ENCODE peak calls at places on chromosomes 12 and 14, in four cellular contexts. T is fibroblast of lung, P is tibial artery, X is heart left ventricle. Q is an unnamed sample.

GRCh38 chr14:58977366-58977765 is 211.1 kb upstream of the DAAM1 start:
- DNase-seq in X (no peak), T (peak), P (no peak), Q (no peak)

GRCh38 chr12:115709410-115710065 is 568.0 kb downstream of the MED13L start:
- DNase-seq in T (no peak), P (peak), X (peak), Q (no peak)

GRCh38 chr12:117387832-117388231 is 26.4 kb upstream of the NOS1 start:
- DNase-seq in T (no peak), X (no peak), P (no peak), Q (no peak)

GRCh38 chr14:99604766-99605298 is 825 bp upstream of the CCDC85C start:
- DNase-seq in T (peak), P (peak), X (no peak), Q (no peak)

GRCh38 chr14:80150301-80150700 is 61.0 kb downstream of the DIO2 start:
- DNase-seq in X (no peak), T (peak), P (no peak), Q (no peak)

GRCh38 chr12:108516511-108517275 is 1.6 kb downstream of the FICD start:
- DNase-seq in X (no peak), P (no peak), T (peak), Q (no peak)

GRCh38 chr14:31937730-31938346 is 139.3 kb upstream of the ARHGAP5 start:
- DNase-seq in X (peak), T (peak), P (no peak), Q (peak)

GRCh38 chr12:65074932-65075331 is 46.2 kb downstream of the WIF1 start:
- DNase-seq in P (no peak), X (no peak), T (no peak), Q (no peak)

DNA sequence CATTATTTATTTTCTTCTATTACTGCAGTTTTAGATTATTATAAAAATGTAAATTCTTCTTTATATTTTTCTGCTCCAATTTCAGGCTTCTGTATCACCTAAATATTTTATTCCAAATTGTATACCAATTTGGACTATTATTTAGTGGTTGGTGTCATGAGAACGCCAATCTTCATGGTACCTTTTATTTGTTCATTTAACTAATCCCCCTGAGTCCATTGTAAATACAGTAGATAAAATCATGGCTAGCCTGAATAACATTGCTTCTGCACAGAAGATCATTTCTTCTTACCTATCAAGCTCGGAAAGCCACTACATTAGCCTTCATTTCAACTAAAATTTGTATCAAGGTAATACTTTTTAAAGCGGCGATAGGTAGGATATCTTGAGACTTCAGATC is at the start of gene OR6C75:
- DNase-seq in P (no peak), T (no peak), X (no peak), Q (no peak)
- TF ChIP-seq CTCF in P (no peak), T (no peak), X (no peak), Q (no peak)

DNA sequence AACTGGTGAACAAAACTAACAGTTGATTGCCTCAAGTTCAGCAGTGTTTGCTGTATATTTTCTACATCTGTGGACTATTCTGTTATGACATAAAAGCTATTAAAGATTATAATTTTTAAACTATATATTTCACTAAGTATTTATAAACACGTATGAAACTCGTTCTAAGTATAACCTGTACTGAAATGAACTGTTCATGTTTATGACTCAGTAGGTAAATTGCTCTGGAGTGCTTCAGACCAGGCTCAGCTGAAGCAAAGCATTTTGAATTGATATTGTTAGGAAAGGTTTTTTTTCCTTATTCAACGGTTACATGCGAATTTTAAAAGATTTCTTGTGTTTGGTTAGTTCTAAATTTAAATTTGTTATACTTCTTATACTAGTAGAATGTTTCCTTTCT is 151.3 kb downstream of the RAD51B start:
- DNase-seq in P (no peak), T (no peak), X (no peak), Q (no peak)
- H3K27ac ChIP-seq in P (no peak), T (no peak), X (no peak), Q (no peak)

GRCh38 chr14:77961853-77962580 is 162.1 kb downstream of the ADCK1 start:
- DNase-seq in T (no peak), X (no peak), P (no peak), Q (no peak)

GRCh38 chr14:77965050-77965449 is 165.1 kb downstream of the ADCK1 start:
- DNase-seq in T (no peak), P (no peak), X (no peak), Q (no peak)

GRCh38 chr14:77967110-77967509 is 167.2 kb downstream of the ADCK1 start:
- DNase-seq in P (no peak), T (no peak), X (no peak), Q (no peak)

GRCh38 chr14:77962731-77963520 is 163.0 kb downstream of the ADCK1 start:
- DNase-seq in P (no peak), X (no peak), T (peak), Q (no peak)

GRCh38 chr14:77965919-77966435 is 166.1 kb downstream of the ADCK1 start:
- DNase-seq in P (no peak), T (peak), X (no peak), Q (no peak)
- H3K4me3 ChIP-seq in P (peak), T (peak), X (no peak), Q (peak)

DNA sequence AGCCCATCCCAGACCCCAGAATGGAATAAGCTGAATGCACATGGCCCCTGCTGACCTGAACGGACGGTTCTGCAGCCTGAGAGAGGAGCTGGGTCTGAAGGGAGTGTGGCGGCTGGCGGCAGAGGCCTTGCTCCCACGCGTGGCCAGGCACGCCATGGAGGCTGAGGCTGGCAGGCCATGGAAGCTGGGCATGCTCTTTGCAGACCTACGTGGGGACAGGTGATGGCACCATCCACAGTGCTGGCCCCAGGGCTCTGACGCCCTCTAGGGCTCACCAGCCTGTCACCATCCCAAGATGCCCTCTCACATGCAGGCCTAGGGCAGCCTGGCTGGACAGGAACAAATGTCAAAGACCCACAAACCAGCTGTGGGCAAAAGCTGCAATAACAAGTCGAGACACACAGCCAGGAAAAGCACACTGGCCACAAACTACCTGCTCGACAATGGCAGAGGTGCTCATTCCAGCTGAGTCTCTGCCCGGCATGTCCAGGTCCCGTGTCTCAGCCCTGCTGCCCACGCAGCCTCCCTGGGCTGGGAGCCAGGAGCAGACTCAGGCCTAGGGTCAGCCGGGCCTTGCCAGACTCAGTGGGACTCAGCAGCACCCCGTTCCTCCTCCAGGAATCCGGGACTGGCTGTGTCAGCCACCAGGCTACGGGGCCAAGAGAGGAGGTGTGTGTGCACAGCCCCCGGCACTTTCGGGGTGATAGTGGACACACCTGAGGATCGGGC is 19.7 kb downstream of the BTBD6 start:
- DNase-seq in T (peak), P (no peak), X (no peak), Q (no peak)
- TF ChIP-seq CTCF in T (no peak), P (no peak), X (no peak), Q (peak)